ENCODE peak calls at places on chromosomes 1 and 21, in nine cellular contexts. U is fibroblast of gingiva, G is GM23248, D is RKO, Q is DMS53, N is germinal center, W is RWPE1, V is mucosa of descending colon, C is HFF-Myc. T is an unnamed sample.

GRCh38 chr1:71964188-71964587 is 318.2 kb downstream of the NEGR1 start:
- DNase-seq in U (no peak), G (no peak), D (no peak), Q (peak), N (no peak), W (no peak), V (no peak), C (no peak), T (no peak)

GRCh38 chr1:84164156-84164555 is 20.1 kb downstream of the PRKACB start:
- DNase-seq in U (no peak), G (peak), D (no peak), Q (no peak), N (no peak), W (no peak), V (no peak), C (no peak), T (no peak)

GRCh38 chr21:21963911-21964310 is 965.7 kb downstream of the NCAM2 start:
- DNase-seq in U (no peak), G (no peak), D (no peak), Q (no peak), N (no peak), W (no peak), V (no peak), C (no peak), T (no peak)

GRCh38 chr1:27380766-27381733 is 2.1 kb downstream of the CD164L2 start:
- DNase-seq in U (no peak), G (no peak), D (no peak), Q (peak), N (no peak), W (no peak), V (no peak), C (no peak), T (no peak)

GRCh38 chr1:94550800-94551241 is 9.3 kb upstream of the F3 start:
- DNase-seq in U (no peak), G (no peak), D (no peak), Q (no peak), N (no peak), W (no peak), V (no peak), C (no peak), T (no peak)

GRCh38 chr1:62810420-62811274 is 26.7 kb downstream of the ATG4C start:
- DNase-seq in U (no peak), G (no peak), D (no peak), Q (no peak), N (peak), W (no peak), V (no peak), C (no peak), T (no peak)

GRCh38 chr1:31674626-31675025 is 29.2 kb downstream of the COL16A1 start:
- DNase-seq in U (no peak), G (peak), D (no peak), Q (no peak), N (no peak), W (no peak), V (no peak), C (no peak), T (no peak)

GRCh38 chr1:40404670-40405462 is 31.3 kb downstream of the SMAP2 start:
- DNase-seq in U (peak), G (peak), D (peak), Q (peak), N (no peak), W (peak), V (no peak), C (peak), T (no peak)

GRCh38 chr21:39911286-39911685 is 44.0 kb downstream of the PCP4 start:
- DNase-seq in U (no peak), G (no peak), D (no peak), Q (peak), N (no peak), W (no peak), V (no peak), C (no peak), T (peak)

GRCh38 chr1:211948377-211948776 is 87.0 kb downstream of the INTS7 start:
- DNase-seq in U (no peak), G (no peak), D (no peak), Q (no peak), N (no peak), W (no peak), V (no peak), C (no peak), T (no peak)

GRCh38 chr21:40765771-40766170 is 81.2 kb downstream of the DSCAM start:
- DNase-seq in U (no peak), G (no peak), D (no peak), Q (no peak), N (no peak), W (no peak), V (no peak), C (no peak), T (no peak)

GRCh38 chr1:224175615-224176014 is 7.4 kb upstream of the DEGS1 start:
- DNase-seq in U (peak), G (peak), D (no peak), Q (no peak), N (no peak), W (no peak), V (no peak), C (no peak), T (no peak)